ENCODE peak calls at places on chromosomes 6 and 20, in eight cellular contexts. One of them, this sample, is unnamed.

GRCh38 chr6:138434915-138435314 is 30.9 kb downstream of the HEBP2 start:
- ATAC-seq in heart left ventricle: no peak
- ATAC-seq in HepG2: no peak
- ATAC-seq in upper lobe of left lung: no peak
- ATAC-seq in body of pancreas: no peak
- ATAC-seq in A549: no peak
- ATAC-seq in GM12878: no peak
- ATAC-seq in K562: no peak
- ATAC-seq in this sample: no peak

GRCh38 chr6:152502421-152503188 is 134.6 kb downstream of the SYNE1 start:
- ATAC-seq in heart left ventricle: no peak
- ATAC-seq in HepG2: no peak
- ATAC-seq in upper lobe of left lung: no peak
- ATAC-seq in body of pancreas: no peak
- ATAC-seq in A549: no peak
- ATAC-seq in GM12878: no peak
- ATAC-seq in K562: no peak
- ATAC-seq in this sample: no peak

GRCh38 chr20:49989234-49990065 is 6.7 kb downstream of the SNAI1 start:
- ATAC-seq in heart left ventricle: peak; percentile 84
- ATAC-seq in HepG2: peak; percentile 5
- ATAC-seq in upper lobe of left lung: no peak
- ATAC-seq in body of pancreas: peak; percentile 43
- ATAC-seq in A549: no peak
- ATAC-seq in GM12878: no peak
- ATAC-seq in K562: peak; percentile 62
- ATAC-seq in this sample: peak; percentile 74

GRCh38 chr6:17919494-17919893 is 67.9 kb downstream of the KIF13A start:
- ATAC-seq in heart left ventricle: peak; percentile 83
- ATAC-seq in HepG2: no peak
- ATAC-seq in upper lobe of left lung: no peak
- ATAC-seq in body of pancreas: no peak
- ATAC-seq in A549: no peak
- ATAC-seq in GM12878: no peak
- ATAC-seq in K562: peak; percentile 50
- ATAC-seq in this sample: no peak

GRCh38 chr20:43975096-43975768 is 60.6 kb downstream of the TOX2 start:
- ATAC-seq in heart left ventricle: no peak
- ATAC-seq in HepG2: no peak
- ATAC-seq in upper lobe of left lung: no peak
- ATAC-seq in body of pancreas: no peak
- ATAC-seq in A549: peak; percentile 65
- ATAC-seq in GM12878: no peak
- ATAC-seq in K562: peak; percentile 68
- ATAC-seq in this sample: no peak

GRCh38 chr20:13625241-13625981 is 13.3 kb downstream of the TASP1 start:
- ATAC-seq in heart left ventricle: no peak
- ATAC-seq in HepG2: no peak
- ATAC-seq in upper lobe of left lung: no peak
- ATAC-seq in body of pancreas: no peak
- ATAC-seq in A549: no peak
- ATAC-seq in GM12878: no peak
- ATAC-seq in K562: peak; percentile 68
- ATAC-seq in this sample: no peak

GRCh38 chr6:40042232-40042631 is 108.0 kb upstream of the MOCS1 start:
- ATAC-seq in heart left ventricle: no peak
- ATAC-seq in HepG2: no peak
- ATAC-seq in upper lobe of left lung: no peak
- ATAC-seq in body of pancreas: no peak
- ATAC-seq in A549: no peak
- ATAC-seq in GM12878: peak; percentile 26
- ATAC-seq in K562: no peak
- ATAC-seq in this sample: no peak

GRCh38 chr6:63573899-63574553 is 1.7 kb downstream of the LOC128125822 start:
- ATAC-seq in heart left ventricle: no peak
- ATAC-seq in HepG2: peak; percentile 33
- ATAC-seq in upper lobe of left lung: peak; percentile 56
- ATAC-seq in body of pancreas: peak; percentile 9
- ATAC-seq in A549: peak; percentile 5
- ATAC-seq in GM12878: peak; percentile 29
- ATAC-seq in K562: peak; percentile 42
- ATAC-seq in this sample: no peak

GRCh38 chr6:16751251-16751946 is 9.9 kb downstream of the ATXN1 start:
- ATAC-seq in heart left ventricle: no peak
- ATAC-seq in HepG2: no peak
- ATAC-seq in upper lobe of left lung: no peak
- ATAC-seq in body of pancreas: no peak
- ATAC-seq in A549: no peak
- ATAC-seq in GM12878: no peak
- ATAC-seq in K562: no peak
- ATAC-seq in this sample: no peak

GRCh38 chr20:59560588-59561227 is 43.6 kb upstream of the PHACTR3 start:
- ATAC-seq in heart left ventricle: no peak
- ATAC-seq in HepG2: peak; percentile 79
- ATAC-seq in upper lobe of left lung: no peak
- ATAC-seq in body of pancreas: no peak
- ATAC-seq in A549: peak; percentile 79
- ATAC-seq in GM12878: peak; percentile 65
- ATAC-seq in K562: peak; percentile 83
- ATAC-seq in this sample: no peak
- TF ChIP-seq CTCF in heart left ventricle: peak; percentile 64
- TF ChIP-seq CTCF in HepG2: peak; percentile 38
- TF ChIP-seq CTCF in upper lobe of left lung: peak; percentile 38
- TF ChIP-seq CTCF in body of pancreas: peak; percentile 44
- TF ChIP-seq CTCF in A549: peak; percentile 43
- TF ChIP-seq CTCF in GM12878: peak; percentile 65
- TF ChIP-seq CTCF in K562: peak; percentile 54
- TF ChIP-seq CTCF in this sample: peak; percentile 39

GRCh38 chr6:156780117-156780641 is 3.0 kb downstream of the ARID1B start:
- ATAC-seq in heart left ventricle: peak; percentile 58
- ATAC-seq in HepG2: peak; percentile 77
- ATAC-seq in upper lobe of left lung: peak; percentile 83
- ATAC-seq in body of pancreas: peak; percentile 17
- ATAC-seq in A549: peak; percentile 18
- ATAC-seq in GM12878: peak; percentile 76
- ATAC-seq in K562: peak; percentile 75
- ATAC-seq in this sample: no peak
- TF ChIP-seq POLR2A in heart left ventricle: peak; percentile 59
- TF ChIP-seq POLR2A in HepG2: peak; percentile 77
- TF ChIP-seq POLR2A in upper lobe of left lung: no peak
- TF ChIP-seq POLR2A in body of pancreas: no peak
- TF ChIP-seq POLR2A in A549: no peak
- TF ChIP-seq POLR2A in GM12878: peak; percentile 66
- TF ChIP-seq POLR2A in K562: peak; percentile 76
- TF ChIP-seq POLR2A in this sample: no peak

DNA sequence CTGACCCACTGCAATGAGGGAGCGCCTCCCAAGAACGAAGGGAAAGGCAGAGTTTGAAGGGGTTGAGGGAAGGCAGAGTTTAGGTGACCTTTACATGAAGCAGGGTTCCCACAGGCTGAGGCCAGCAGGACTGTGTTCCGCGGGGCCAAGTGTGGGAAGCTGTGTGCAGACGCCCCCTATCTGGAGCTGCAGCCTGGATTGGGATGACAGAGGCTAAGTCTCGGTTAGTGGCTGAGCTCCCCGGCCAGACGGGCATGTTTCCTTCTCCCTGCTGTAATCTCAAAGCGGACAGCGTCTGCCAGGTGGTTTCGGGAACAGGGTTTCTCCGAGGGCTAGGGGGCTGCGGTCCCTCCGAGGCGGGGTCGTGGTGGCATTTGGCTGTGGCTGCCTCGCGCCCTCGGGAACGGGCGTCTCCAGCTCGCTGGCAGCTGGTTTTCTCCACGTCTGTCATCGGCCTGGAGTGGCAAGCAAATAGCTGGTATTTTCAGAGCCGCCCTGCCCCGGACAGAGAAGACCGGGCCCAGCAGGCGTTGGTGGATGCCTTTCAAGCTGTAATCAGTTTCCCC is 702 bp upstream of the PYGB start:
- ATAC-seq in heart left ventricle: peak; percentile 83
- ATAC-seq in HepG2: peak; percentile 89
- ATAC-seq in upper lobe of left lung: peak; percentile 78
- ATAC-seq in body of pancreas: peak; percentile 62
- ATAC-seq in A549: peak; percentile 80
- ATAC-seq in GM12878: peak; percentile 26
- ATAC-seq in K562: peak; percentile 82
- ATAC-seq in this sample: peak; percentile 58
- TF ChIP-seq CTCF in heart left ventricle: peak; percentile 75
- TF ChIP-seq CTCF in HepG2: peak; percentile 99
- TF ChIP-seq CTCF in upper lobe of left lung: peak; percentile 49
- TF ChIP-seq CTCF in body of pancreas: peak; percentile 65
- TF ChIP-seq CTCF in A549: peak; percentile 73
- TF ChIP-seq CTCF in GM12878: no peak
- TF ChIP-seq CTCF in K562: peak; percentile 61
- TF ChIP-seq CTCF in this sample: no peak

DNA sequence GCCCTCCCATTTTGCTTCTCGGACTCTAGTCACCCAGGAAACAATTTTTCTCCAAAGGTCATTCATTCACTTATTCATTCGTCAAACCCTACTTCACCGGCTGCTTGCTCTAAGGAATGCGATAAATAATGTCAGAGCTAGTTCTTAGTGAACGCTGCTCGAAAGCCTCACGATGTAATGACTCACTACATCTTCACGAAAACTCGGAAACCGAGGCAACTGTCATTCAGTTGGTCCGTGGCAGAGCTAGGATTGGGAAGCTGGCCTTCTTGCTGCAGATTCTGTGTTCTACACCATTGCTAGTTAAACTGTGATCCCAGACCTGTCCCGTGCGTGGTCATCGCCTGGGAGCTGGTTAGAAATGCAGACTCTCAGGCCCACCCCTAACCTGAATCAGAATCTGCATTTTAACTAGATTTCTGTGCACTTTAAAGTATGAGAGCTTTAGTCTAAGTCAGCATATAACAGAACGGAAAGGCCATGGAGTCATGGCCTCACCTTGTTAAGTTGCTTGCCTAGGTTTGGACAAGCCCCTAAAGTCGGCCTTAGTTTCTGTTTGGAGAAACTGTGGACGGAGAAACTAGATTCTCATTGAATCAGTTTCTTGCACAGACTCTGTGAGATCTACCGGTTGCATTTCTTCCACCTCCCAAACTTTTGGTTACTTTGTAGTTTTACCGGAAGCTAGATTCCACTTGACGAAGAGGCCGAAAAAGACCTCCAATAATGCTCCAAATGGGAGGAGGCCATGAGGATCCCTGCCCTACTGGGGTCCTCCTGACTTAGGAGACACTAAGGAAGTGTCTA is 640 bp upstream of the CCND3 start:
- ATAC-seq in heart left ventricle: no peak
- ATAC-seq in HepG2: no peak
- ATAC-seq in upper lobe of left lung: peak; percentile 2
- ATAC-seq in body of pancreas: no peak
- ATAC-seq in A549: peak; percentile 36
- ATAC-seq in GM12878: no peak
- ATAC-seq in K562: peak; percentile 0
- ATAC-seq in this sample: peak; percentile 31
- TF ChIP-seq POLR2A in heart left ventricle: no peak
- TF ChIP-seq POLR2A in HepG2: no peak
- TF ChIP-seq POLR2A in upper lobe of left lung: no peak
- TF ChIP-seq POLR2A in body of pancreas: no peak
- TF ChIP-seq POLR2A in A549: no peak
- TF ChIP-seq POLR2A in GM12878: no peak
- TF ChIP-seq POLR2A in K562: peak; percentile 36
- TF ChIP-seq POLR2A in this sample: no peak

This sample was measured in gastroesophageal sphincter.